ENCODE peak calls at places on chromosomes 16 and 17, in six cellular contexts. One of them, this sample, is unnamed.

GRCh38 chr17:42174126-42174783 is 6.7 kb downstream of the KCNH4 start:
- DNase-seq in PC-9: no peak
- DNase-seq in progenitor cell of endocrine pancreas: no peak
- DNase-seq in kidney: no peak
- DNase-seq in immature natural killer cell: no peak
- DNase-seq in GM23248: no peak
- DNase-seq in this sample: no peak

GRCh38 chr17:73335591-73336503 is 24.0 kb upstream of the CDC42EP4 start:
- DNase-seq in PC-9: no peak
- DNase-seq in progenitor cell of endocrine pancreas: no peak
- DNase-seq in kidney: no peak
- DNase-seq in immature natural killer cell: no peak
- DNase-seq in GM23248: no peak
- DNase-seq in this sample: no peak

GRCh38 chr17:82647593-82648164 is 565 bp downstream of the WDR45B start:
- DNase-seq in PC-9: peak
- DNase-seq in progenitor cell of endocrine pancreas: peak
- DNase-seq in kidney: peak
- DNase-seq in immature natural killer cell: peak
- DNase-seq in GM23248: peak
- DNase-seq in this sample: peak

GRCh38 chr16:86828653-86829052 is 250.3 kb downstream of the FOXL1 start:
- DNase-seq in PC-9: no peak
- DNase-seq in progenitor cell of endocrine pancreas: no peak
- DNase-seq in kidney: no peak
- DNase-seq in immature natural killer cell: no peak
- DNase-seq in GM23248: no peak
- DNase-seq in this sample: no peak

GRCh38 chr17:77141846-77142449 is 1.2 kb downstream of the SEC14L1 start:
- DNase-seq in PC-9: peak
- DNase-seq in progenitor cell of endocrine pancreas: no peak
- DNase-seq in kidney: no peak
- DNase-seq in immature natural killer cell: no peak
- DNase-seq in GM23248: no peak
- DNase-seq in this sample: no peak

GRCh38 chr17:31379796-31380195 is 11.7 kb upstream of the RAB11FIP4 start:
- DNase-seq in PC-9: no peak
- DNase-seq in progenitor cell of endocrine pancreas: no peak
- DNase-seq in kidney: no peak
- DNase-seq in immature natural killer cell: no peak
- DNase-seq in GM23248: no peak
- DNase-seq in this sample: no peak

GRCh38 chr17:74132354-74132753 is 71.1 kb upstream of the RPL38 start:
- DNase-seq in PC-9: peak
- DNase-seq in progenitor cell of endocrine pancreas: no peak
- DNase-seq in kidney: no peak
- DNase-seq in immature natural killer cell: no peak
- DNase-seq in GM23248: no peak
- DNase-seq in this sample: no peak

GRCh38 chr17:34989473-34989872 is 9.2 kb downstream of the LIG3 start:
- DNase-seq in PC-9: no peak
- DNase-seq in progenitor cell of endocrine pancreas: no peak
- DNase-seq in kidney: no peak
- DNase-seq in immature natural killer cell: no peak
- DNase-seq in GM23248: no peak
- DNase-seq in this sample: no peak

GRCh38 chr17:40496634-40497420 is 4.6 kb downstream of the TNS4 start:
- DNase-seq in PC-9: no peak
- DNase-seq in progenitor cell of endocrine pancreas: no peak
- DNase-seq in kidney: peak
- DNase-seq in immature natural killer cell: no peak
- DNase-seq in GM23248: no peak
- DNase-seq in this sample: no peak

GRCh38 chr17:67520916-67521772 is 144.1 kb downstream of the PITPNC1 start:
- DNase-seq in PC-9: no peak
- DNase-seq in progenitor cell of endocrine pancreas: no peak
- DNase-seq in kidney: no peak
- DNase-seq in immature natural killer cell: no peak
- DNase-seq in GM23248: peak
- DNase-seq in this sample: no peak

GRCh38 chr17:82754297-82755208 is 2.7 kb downstream of the TBCD start:
- DNase-seq in PC-9: no peak
- DNase-seq in progenitor cell of endocrine pancreas: no peak
- DNase-seq in kidney: no peak
- DNase-seq in immature natural killer cell: no peak
- DNase-seq in GM23248: no peak
- DNase-seq in this sample: no peak

GRCh38 chr16:66028505-66029216 is 337.8 kb upstream of the CDH5 start:
- DNase-seq in PC-9: no peak
- DNase-seq in progenitor cell of endocrine pancreas: no peak
- DNase-seq in kidney: no peak
- DNase-seq in immature natural killer cell: no peak
- DNase-seq in GM23248: peak
- DNase-seq in this sample: no peak